ENCODE peak calls at places on chromosomes 2 and 18, in eight cellular contexts. T, M, Z, K, O, B, S and R are unnamed samples.

GRCh38 chr2:196520610-196521009 is 118.9 kb upstream of the CCDC150 start:
- DNase-seq in K (no peak), Z (no peak), B (no peak), T (no peak), O (no peak), S (no peak), M (no peak), R (no peak)

GRCh38 chr2:179657068-179657467 is 204.3 kb downstream of the ZNF385B start:
- DNase-seq in M (no peak), K (no peak), S (no peak), T (no peak), O (no peak), Z (no peak), B (no peak), R (no peak)

GRCh38 chr2:33181466-33181865 is 234.7 kb downstream of the LTBP1 start:
- DNase-seq in B (no peak), S (no peak), K (no peak), T (no peak), O (no peak), Z (no peak), M (no peak), R (no peak)

GRCh38 chr2:38277245-38278119 is 99.6 kb downstream of the ATL2 start:
- DNase-seq in S (peak; percentile 36), B (no peak), K (no peak), O (no peak), M (no peak), T (peak; percentile 61), Z (no peak), R (no peak)

GRCh38 chr18:616380-616995 is 19.7 kb downstream of the CLUL1 start:
- DNase-seq in Z (no peak), B (no peak), K (peak; percentile 73), T (peak; percentile 47), M (no peak), O (peak; percentile 41), S (peak; percentile 21), R (peak; percentile 40)

GRCh38 chr18:74489631-74490030 is 6.5 kb upstream of the CNDP2 start:
- DNase-seq in M (no peak), K (peak; percentile 14), T (no peak), S (no peak), B (no peak), O (no peak), Z (no peak), R (no peak)

GRCh38 chr2:227939271-227940027 is 68.0 kb downstream of the DAW1 start:
- DNase-seq in T (peak; percentile 83), S (peak; percentile 45), Z (peak; percentile 15), M (no peak), O (peak; percentile 36), K (peak; percentile 78), B (no peak), R (no peak)

GRCh38 chr2:7627587-7627986 is 710.4 kb downstream of the RNF144A start:
- DNase-seq in S (no peak), B (no peak), O (no peak), K (no peak), T (no peak), M (no peak), Z (no peak), R (no peak)

GRCh38 chr2:36413218-36413617 is 57.6 kb downstream of the CRIM1 start:
- DNase-seq in O (no peak), S (no peak), B (no peak), M (no peak), Z (no peak), T (no peak), K (peak; percentile 70), R (no peak)

GRCh38 chr2:27992787-27993747 is 102.5 kb downstream of the BABAM2 start:
- DNase-seq in K (peak; percentile 65), O (no peak), M (no peak), Z (no peak), T (peak; percentile 3), B (no peak), S (peak; percentile 11), R (no peak)

GRCh38 chr2:207896525-207897295 is 127.0 kb upstream of the FZD5 start:
- DNase-seq in S (peak; percentile 17), O (no peak), T (peak; percentile 88), M (no peak), K (no peak), Z (no peak), B (no peak), R (no peak)

GRCh38 chr2:120988051-120988707 is 252.5 kb downstream of the GLI2 start:
- DNase-seq in S (no peak), B (peak; percentile 20), K (no peak), M (no peak), T (no peak), Z (peak; percentile 66), O (no peak), R (no peak)

GRCh38 chr2:240249423-240250149 is 109.1 kb upstream of the OTOS start:
- DNase-seq in S (no peak), O (peak; percentile 21), K (no peak), B (peak; percentile 20), T (no peak), Z (peak; percentile 40), M (no peak), R (no peak)

GRCh38 chr2:158943973-158944372 is 24.5 kb upstream of the TANC1 start:
- DNase-seq in S (no peak), M (no peak), T (no peak), B (no peak), Z (no peak), K (no peak), O (no peak), R (no peak)

GRCh38 chr2:58428553-58429284 is 187.6 kb upstream of the FANCL start:
- DNase-seq in O (peak; percentile 40), M (no peak), S (peak; percentile 28), K (no peak), T (peak; percentile 88), Z (peak; percentile 41), B (no peak), R (peak; percentile 24)

GRCh38 chr2:96550787-96551604 is 14.4 kb downstream of the ARID5A start:
- DNase-seq in K (no peak), S (no peak), Z (no peak), T (no peak), O (peak; percentile 20), M (no peak), B (no peak), R (no peak)

GRCh38 chr2:25332571-25332970 is 9.2 kb downstream of the DNMT3A start:
- DNase-seq in M (peak; percentile 59), K (no peak), Z (no peak), B (no peak), O (no peak), T (no peak), S (no peak), R (no peak)

GRCh38 chr2:206324869-206325268 is 50.4 kb downstream of the ZDBF2 start:
- DNase-seq in K (no peak), B (no peak), O (no peak), T (no peak), M (no peak), Z (no peak), S (no peak), R (no peak)

GRCh38 chr2:70104231-70105111 is 17.2 kb downstream of the PCBP1 start:
- DNase-seq in Z (peak; percentile 47), O (no peak), S (peak; percentile 65), B (peak; percentile 32), T (no peak), M (no peak), K (peak; percentile 70), R (no peak)

GRCh38 chr2:129796216-129796615 is 183.2 kb upstream of the RAB6C start:
- DNase-seq in M (no peak), K (no peak), B (no peak), O (no peak), T (no peak), S (no peak), Z (no peak), R (no peak)

GRCh38 chr2:56806924-56807323 is 623.1 kb downstream of the CCDC85A start:
- DNase-seq in O (no peak), K (no peak), S (peak; percentile 37), B (no peak), M (no peak), Z (no peak), T (no peak), R (no peak)

GRCh38 chr2:1754046-1754445 is 9.7 kb upstream of the PXDN start:
- DNase-seq in S (no peak), B (peak; percentile 14), O (no peak), K (no peak), Z (no peak), M (no peak), T (no peak), R (no peak)

GRCh38 chr2:30368258-30368657 is 78.8 kb upstream of the LCLAT1 start:
- DNase-seq in O (no peak), S (no peak), Z (no peak), B (no peak), M (no peak), K (no peak), T (no peak), R (no peak)

GRCh38 chr18:8526316-8526715 is 82.9 kb upstream of the RAB12 start:
- DNase-seq in Z (no peak), K (no peak), T (no peak), O (no peak), S (no peak), B (no peak), M (no peak), R (no peak)
- TF ChIP-seq CTCF in Z (no peak), K (no peak), T (no peak), O (no peak), S (no peak), B (no peak), M (no peak), R (no peak)

DNA sequence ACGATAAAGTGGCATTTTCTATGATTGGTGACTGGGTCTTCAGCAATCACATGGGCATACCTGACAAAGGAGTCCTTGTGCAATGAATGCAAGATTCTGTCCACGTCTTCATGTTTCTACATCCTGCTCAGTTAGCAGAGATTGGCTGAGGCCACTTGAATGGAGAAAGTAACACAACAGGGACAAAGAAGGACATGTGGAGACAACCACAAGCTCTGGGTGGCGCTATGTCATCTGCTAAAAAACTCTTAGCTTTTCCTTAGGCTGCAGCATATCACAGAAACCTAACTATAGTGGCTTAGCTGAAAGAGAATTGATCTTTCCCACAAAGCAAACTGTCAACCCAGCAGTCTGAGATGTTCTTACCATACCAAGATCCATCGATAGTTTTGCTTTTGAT is 1109.7 kb downstream of the SOCS6 start:
- DNase-seq in S (peak; percentile 32), B (no peak), O (no peak), T (peak; percentile 78), Z (no peak), K (peak; percentile 36), M (no peak), R (no peak)
- TF ChIP-seq CTCF in S (peak; percentile 28), B (no peak), O (no peak), T (peak; percentile 64), Z (no peak), K (peak; percentile 28), M (no peak), R (peak; percentile 44)

GRCh38 chr2:72602711-72603110 is 223.1 kb downstream of the EXOC6B start:
- DNase-seq in Z (no peak), B (no peak), S (no peak), K (no peak), T (no peak), M (no peak), O (no peak), R (no peak)
- TF ChIP-seq CTCF in Z (no peak), B (no peak), S (no peak), K (no peak), T (no peak), M (no peak), O (no peak), R (no peak)

DNA sequence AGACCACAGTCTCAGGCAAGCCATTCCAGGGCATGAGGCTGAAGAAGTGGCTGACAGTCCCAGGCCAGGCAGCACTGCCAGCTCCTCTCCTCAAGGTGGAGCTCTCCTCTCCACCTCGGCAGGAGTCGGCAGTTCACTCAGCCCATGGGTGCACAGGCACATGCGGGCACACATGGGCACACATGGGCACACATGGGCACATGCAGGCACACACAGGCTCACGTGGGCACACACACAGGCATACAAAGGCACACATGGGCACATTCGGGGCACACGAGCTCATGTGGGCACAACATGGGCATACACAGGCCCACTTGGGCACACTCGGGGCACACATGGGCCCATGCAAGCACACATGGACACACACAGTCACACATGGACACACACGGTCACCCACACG is 65.3 kb upstream of the TAF1B start:
- DNase-seq in M (no peak), K (no peak), B (no peak), T (no peak), O (no peak), Z (no peak), S (no peak), R (no peak)
- TF ChIP-seq CTCF in M (peak; percentile 49), K (peak; percentile 43), B (no peak), T (peak; percentile 53), O (peak; percentile 28), Z (no peak), S (peak; percentile 14), R (peak; percentile 34)